ENCODE peak calls at places on chromosomes 13 and 19, in seven cellular contexts. One of them, this sample, is unnamed.

GRCh38 chr13:34748078-34748477 is 194.0 kb upstream of the NBEA start:
- DNase-seq in iris pigment epithelial cell: no peak
- DNase-seq in hepatocyte: no peak
- DNase-seq in EH: no peak
- DNase-seq in nucleus accumbens: no peak
- DNase-seq in effector CD4-positive, alpha-beta T cell: no peak
- DNase-seq in stimulated activated naive CD8-positive, alpha-beta T cell treated with anti-CD3 and anti-CD28 coated beads, Interleukin-15, Interleukin-2, amounts not matched to agents 100 U/mL and 50 U/mL, for 24 hours: no peak
- DNase-seq in this sample: no peak

GRCh38 chr19:22976248-22976647 is 26.7 kb downstream of the ZNF728 start:
- DNase-seq in iris pigment epithelial cell: no peak
- DNase-seq in hepatocyte: no peak
- DNase-seq in EH: no peak
- DNase-seq in nucleus accumbens: no peak
- DNase-seq in effector CD4-positive, alpha-beta T cell: no peak
- DNase-seq in stimulated activated naive CD8-positive, alpha-beta T cell treated with anti-CD3 and anti-CD28 coated beads, Interleukin-15, Interleukin-2, amounts not matched to agents 100 U/mL and 50 U/mL, for 24 hours: no peak
- DNase-seq in this sample: no peak

GRCh38 chr19:13382633-13382938 is 123.7 kb downstream of the CACNA1A start:
- DNase-seq in iris pigment epithelial cell: no peak
- DNase-seq in hepatocyte: no peak
- DNase-seq in EH: no peak
- DNase-seq in nucleus accumbens: no peak
- DNase-seq in effector CD4-positive, alpha-beta T cell: no peak
- DNase-seq in stimulated activated naive CD8-positive, alpha-beta T cell treated with anti-CD3 and anti-CD28 coated beads, Interleukin-15, Interleukin-2, amounts not matched to agents 100 U/mL and 50 U/mL, for 24 hours: no peak
- DNase-seq in this sample: no peak

GRCh38 chr13:101303512-101303911 is 112.8 kb downstream of the NALCN start:
- DNase-seq in iris pigment epithelial cell: no peak
- DNase-seq in hepatocyte: no peak
- DNase-seq in EH: no peak
- DNase-seq in nucleus accumbens: peak
- DNase-seq in effector CD4-positive, alpha-beta T cell: no peak
- DNase-seq in stimulated activated naive CD8-positive, alpha-beta T cell treated with anti-CD3 and anti-CD28 coated beads, Interleukin-15, Interleukin-2, amounts not matched to agents 100 U/mL and 50 U/mL, for 24 hours: no peak
- DNase-seq in this sample: no peak

GRCh38 chr19:14979498-14980255 is at the start of gene SLC1A6:
- DNase-seq in iris pigment epithelial cell: no peak
- DNase-seq in hepatocyte: peak
- DNase-seq in EH: no peak
- DNase-seq in nucleus accumbens: no peak
- DNase-seq in effector CD4-positive, alpha-beta T cell: no peak
- DNase-seq in stimulated activated naive CD8-positive, alpha-beta T cell treated with anti-CD3 and anti-CD28 coated beads, Interleukin-15, Interleukin-2, amounts not matched to agents 100 U/mL and 50 U/mL, for 24 hours: peak
- DNase-seq in this sample: no peak

GRCh38 chr19:38303517-38304351 is at the start of gene C19orf33:
- DNase-seq in iris pigment epithelial cell: no peak
- DNase-seq in hepatocyte: peak
- DNase-seq in EH: no peak
- DNase-seq in nucleus accumbens: no peak
- DNase-seq in effector CD4-positive, alpha-beta T cell: no peak
- DNase-seq in stimulated activated naive CD8-positive, alpha-beta T cell treated with anti-CD3 and anti-CD28 coated beads, Interleukin-15, Interleukin-2, amounts not matched to agents 100 U/mL and 50 U/mL, for 24 hours: no peak
- DNase-seq in this sample: no peak

GRCh38 chr13:110616103-110617101 is 1.1 kb downstream of the NAXD start:
- DNase-seq in iris pigment epithelial cell: peak
- DNase-seq in hepatocyte: peak
- DNase-seq in EH: peak
- DNase-seq in nucleus accumbens: no peak
- DNase-seq in effector CD4-positive, alpha-beta T cell: no peak
- DNase-seq in stimulated activated naive CD8-positive, alpha-beta T cell treated with anti-CD3 and anti-CD28 coated beads, Interleukin-15, Interleukin-2, amounts not matched to agents 100 U/mL and 50 U/mL, for 24 hours: peak
- DNase-seq in this sample: peak

GRCh38 chr13:71320452-71320851 is 546.6 kb downstream of the DACH1 start:
- DNase-seq in iris pigment epithelial cell: peak
- DNase-seq in hepatocyte: peak
- DNase-seq in EH: no peak
- DNase-seq in nucleus accumbens: no peak
- DNase-seq in effector CD4-positive, alpha-beta T cell: no peak
- DNase-seq in stimulated activated naive CD8-positive, alpha-beta T cell treated with anti-CD3 and anti-CD28 coated beads, Interleukin-15, Interleukin-2, amounts not matched to agents 100 U/mL and 50 U/mL, for 24 hours: no peak
- DNase-seq in this sample: peak

GRCh38 chr13:21971662-21972635 is 301.1 kb downstream of the FGF9 start:
- DNase-seq in iris pigment epithelial cell: no peak
- DNase-seq in hepatocyte: no peak
- DNase-seq in EH: peak
- DNase-seq in nucleus accumbens: no peak
- DNase-seq in effector CD4-positive, alpha-beta T cell: no peak
- DNase-seq in stimulated activated naive CD8-positive, alpha-beta T cell treated with anti-CD3 and anti-CD28 coated beads, Interleukin-15, Interleukin-2, amounts not matched to agents 100 U/mL and 50 U/mL, for 24 hours: no peak
- DNase-seq in this sample: no peak

GRCh38 chr19:36093687-36094086 is 17.3 kb upstream of the OVOL3 start:
- DNase-seq in iris pigment epithelial cell: no peak
- DNase-seq in hepatocyte: no peak
- DNase-seq in EH: no peak
- DNase-seq in nucleus accumbens: no peak
- DNase-seq in effector CD4-positive, alpha-beta T cell: no peak
- DNase-seq in stimulated activated naive CD8-positive, alpha-beta T cell treated with anti-CD3 and anti-CD28 coated beads, Interleukin-15, Interleukin-2, amounts not matched to agents 100 U/mL and 50 U/mL, for 24 hours: no peak
- DNase-seq in this sample: peak

GRCh38 chr13:44174769-44175425 is 198.7 kb upstream of the SERP2 start:
- DNase-seq in iris pigment epithelial cell: peak
- DNase-seq in hepatocyte: peak
- DNase-seq in EH: peak
- DNase-seq in nucleus accumbens: no peak
- DNase-seq in effector CD4-positive, alpha-beta T cell: no peak
- DNase-seq in stimulated activated naive CD8-positive, alpha-beta T cell treated with anti-CD3 and anti-CD28 coated beads, Interleukin-15, Interleukin-2, amounts not matched to agents 100 U/mL and 50 U/mL, for 24 hours: no peak
- DNase-seq in this sample: no peak

GRCh38 chr19:29390742-29391141 is 135.1 kb upstream of the VSTM2B start:
- DNase-seq in iris pigment epithelial cell: no peak
- DNase-seq in hepatocyte: no peak
- DNase-seq in EH: no peak
- DNase-seq in nucleus accumbens: no peak
- DNase-seq in effector CD4-positive, alpha-beta T cell: no peak
- DNase-seq in stimulated activated naive CD8-positive, alpha-beta T cell treated with anti-CD3 and anti-CD28 coated beads, Interleukin-15, Interleukin-2, amounts not matched to agents 100 U/mL and 50 U/mL, for 24 hours: no peak
- DNase-seq in this sample: no peak

GRCh38 chr13:69124996-69125395 is 982.6 kb upstream of the ATXN8OS start:
- DNase-seq in iris pigment epithelial cell: peak
- DNase-seq in hepatocyte: no peak
- DNase-seq in EH: no peak
- DNase-seq in nucleus accumbens: no peak
- DNase-seq in effector CD4-positive, alpha-beta T cell: no peak
- DNase-seq in stimulated activated naive CD8-positive, alpha-beta T cell treated with anti-CD3 and anti-CD28 coated beads, Interleukin-15, Interleukin-2, amounts not matched to agents 100 U/mL and 50 U/mL, for 24 hours: no peak
- DNase-seq in this sample: no peak

GRCh38 chr13:94112227-94112626 is 367.3 kb downstream of the DCT start:
- DNase-seq in iris pigment epithelial cell: peak
- DNase-seq in hepatocyte: no peak
- DNase-seq in EH: peak
- DNase-seq in nucleus accumbens: no peak
- DNase-seq in effector CD4-positive, alpha-beta T cell: no peak
- DNase-seq in stimulated activated naive CD8-positive, alpha-beta T cell treated with anti-CD3 and anti-CD28 coated beads, Interleukin-15, Interleukin-2, amounts not matched to agents 100 U/mL and 50 U/mL, for 24 hours: no peak
- DNase-seq in this sample: no peak

GRCh38 chr19:48967346-48968178 is 2.5 kb downstream of the FTL start:
- DNase-seq in iris pigment epithelial cell: peak
- DNase-seq in hepatocyte: peak
- DNase-seq in EH: peak
- DNase-seq in nucleus accumbens: peak
- DNase-seq in effector CD4-positive, alpha-beta T cell: no peak
- DNase-seq in stimulated activated naive CD8-positive, alpha-beta T cell treated with anti-CD3 and anti-CD28 coated beads, Interleukin-15, Interleukin-2, amounts not matched to agents 100 U/mL and 50 U/mL, for 24 hours: no peak
- DNase-seq in this sample: no peak